ENCODE peak calls at places on chromosomes 7 and 10, in seven cellular contexts. C is progenitor cell of endocrine pancreas; V is T-helper 9 cell; Q is Caki2; M is CD8-positive, alpha-beta T cell; P is spleen; G is HuH-7.5. A is an unnamed sample.
A peak's percentile ranks its signal among the peaks of the same experiment; 100 is the strongest.

GRCh38 chr10:77111611-77112550 is 525.7 kb downstream of the KCNMA1 start:
- DNase-seq in V (no peak), G (peak; percentile 41), Q (peak; percentile 77), C (no peak), M (no peak), P (no peak), A (no peak)

GRCh38 chr10:86533328-86533727 is 11.7 kb upstream of the WAPL start:
- DNase-seq in G (no peak), V (no peak), M (no peak), P (no peak), Q (no peak), C (no peak), A (no peak)

GRCh38 chr10:89367529-89367928 is 10.3 kb upstream of the IFIT1B start:
- DNase-seq in P (no peak), M (no peak), C (no peak), G (no peak), Q (no peak), V (no peak), A (no peak)

GRCh38 chr10:87635498-87636312 is 24.0 kb upstream of the PAPSS2 start:
- DNase-seq in P (no peak), V (no peak), C (no peak), M (no peak), Q (peak; percentile 76), G (no peak), A (no peak)

GRCh38 chr10:104707602-104708160 is 66.6 kb downstream of the SORCS3 start:
- DNase-seq in Q (no peak), M (no peak), P (no peak), V (no peak), C (no peak), G (no peak), A (no peak)

GRCh38 chr7:150322114-150322832 is 882 bp upstream of the LRRC61 start:
- DNase-seq in M (no peak), Q (peak; percentile 55), C (no peak), G (no peak), P (no peak), V (no peak), A (peak; percentile 75)

GRCh38 chr7:45663167-45663921 is 89.2 kb downstream of the ADCY1 start:
- DNase-seq in G (peak; percentile 43), V (no peak), C (no peak), M (peak; percentile 40), Q (no peak), P (no peak), A (peak; percentile 58)

GRCh38 chr10:78327778-78328591 is 294.3 kb downstream of the RPS24 start:
- DNase-seq in V (no peak), Q (no peak), G (no peak), P (peak; percentile 46), M (peak; percentile 45), C (peak; percentile 5), A (no peak)

GRCh38 chr7:101787864-101788263 is 29.6 kb upstream of the CUX1 start:
- DNase-seq in V (no peak), M (no peak), P (no peak), C (no peak), G (no peak), Q (no peak), A (no peak)

GRCh38 chr7:30146127-30146612 is 11.4 kb downstream of the MTURN start:
- DNase-seq in Q (no peak), C (no peak), V (no peak), M (no peak), P (no peak), G (no peak), A (no peak)

GRCh38 chr7:22663319-22663718 is 63.7 kb upstream of the IL6 start:
- DNase-seq in M (no peak), C (no peak), P (no peak), Q (no peak), G (no peak), V (no peak), A (no peak)

GRCh38 chr7:27661776-27662489 is 750 bp downstream of the HIBADH start:
- DNase-seq in V (no peak), Q (peak; percentile 62), G (peak; percentile 28), M (peak; percentile 64), C (peak; percentile 26), P (peak; percentile 86), A (peak; percentile 67)

GRCh38 chr10:93603023-93603422 is 2.0 kb upstream of the RBP4 start:
- DNase-seq in M (no peak), V (no peak), P (no peak), G (no peak), C (no peak), Q (no peak), A (no peak)

GRCh38 chr10:52517017-52517416 is 202.9 kb downstream of the DKK1 start:
- DNase-seq in V (no peak), G (no peak), P (no peak), M (no peak), Q (no peak), C (no peak), A (no peak)